ENCODE peak calls at places on chromosomes 3 and 15, in eight cellular contexts. S, E, I, J, Q, K, L and U are unnamed samples.

GRCh38 chr3:170424879-170425278 is 6.2 kb downstream of the CLDN11 start:
- DNase-seq in L (no peak), K (no peak), I (no peak), J (no peak), E (no peak), S (no peak), Q (no peak), U (no peak)

GRCh38 chr3:54122046-54122801 is at the start of gene CACNA2D3:
- DNase-seq in L (peak), S (no peak), J (no peak), E (no peak), I (no peak), Q (no peak), K (no peak), U (peak)

GRCh38 chr15:76345880-76346665 is 9.5 kb downstream of the ISL2 start:
- DNase-seq in I (peak), J (no peak), Q (no peak), S (no peak), L (no peak), K (no peak), E (peak), U (peak)

GRCh38 chr3:172139528-172140276 is 100.3 kb downstream of the FNDC3B start:
- DNase-seq in I (no peak), E (no peak), K (no peak), L (no peak), J (no peak), Q (no peak), S (no peak), U (no peak)

GRCh38 chr15:39482467-39482866 is 98.4 kb upstream of the THBS1 start:
- DNase-seq in J (no peak), L (no peak), S (no peak), I (no peak), E (no peak), Q (no peak), K (no peak), U (no peak)

GRCh38 chr15:77163806-77164384 is 93.0 kb upstream of the TSPAN3 start:
- DNase-seq in I (no peak), S (no peak), E (no peak), L (no peak), J (no peak), Q (no peak), K (no peak), U (no peak)

GRCh38 chr3:97984061-97984460 is 11.8 kb upstream of the RIOX2 start:
- DNase-seq in S (no peak), K (no peak), I (no peak), J (no peak), Q (no peak), L (no peak), E (no peak), U (no peak)

GRCh38 chr3:128011140-128011539 is 41.1 kb upstream of the SEC61A1 start:
- DNase-seq in Q (no peak), I (no peak), S (no peak), K (no peak), L (peak), J (peak), E (peak), U (no peak)

GRCh38 chr15:67762610-67763368 is 62.5 kb upstream of the SKOR1 start:
- DNase-seq in Q (no peak), I (no peak), S (no peak), E (peak), L (no peak), K (peak), J (no peak), U (peak)

GRCh38 chr3:12234906-12235305 is 54.0 kb upstream of the PPARG start:
- DNase-seq in E (no peak), Q (no peak), L (no peak), K (no peak), S (no peak), I (no peak), J (no peak), U (no peak)

GRCh38 chr3:115285001-115285400 is 137.9 kb upstream of the ZBTB20 start:
- DNase-seq in J (no peak), L (no peak), Q (no peak), I (no peak), E (no peak), K (no peak), S (no peak), U (no peak)

GRCh38 chr3:155859859-155860258 is 5.6 kb upstream of the SLC33A1 start:
- DNase-seq in K (no peak), S (no peak), Q (no peak), L (no peak), E (no peak), J (peak), I (no peak), U (no peak)

GRCh38 chr3:66017084-66017990 is 21.4 kb downstream of the MAGI1 start:
- DNase-seq in S (no peak), I (no peak), J (peak), L (peak), K (no peak), Q (no peak), E (no peak), U (no peak)

GRCh38 chr15:77282333-77282732 is 137.6 kb downstream of the PEAK1 start:
- DNase-seq in K (peak), L (no peak), Q (no peak), E (no peak), I (no peak), J (peak), S (no peak), U (no peak)

GRCh38 chr15:44788748-44789147 is 52.4 kb downstream of the TRIM69 start:
- DNase-seq in L (no peak), J (no peak), K (no peak), I (no peak), Q (no peak), S (no peak), E (peak), U (no peak)

GRCh38 chr15:98802187-98802586 is 153.8 kb downstream of the IGF1R start:
- DNase-seq in I (no peak), J (no peak), L (no peak), S (no peak), Q (no peak), E (no peak), K (no peak), U (no peak)

GRCh38 chr15:25947336-25948080 is 84.4 kb upstream of the ATP10A start:
- DNase-seq in S (no peak), E (no peak), J (peak), I (no peak), K (no peak), L (peak), Q (no peak), U (no peak)

GRCh38 chr15:71485094-71485693 is 325.2 kb upstream of the NR2E3 start:
- DNase-seq in Q (no peak), E (no peak), K (no peak), L (no peak), S (no peak), J (peak), I (no peak), U (peak)

GRCh38 chr15:83654379-83655236 is 685 bp downstream of the ADAMTSL3 start:
- DNase-seq in Q (no peak), J (no peak), K (no peak), E (no peak), L (no peak), I (no peak), S (no peak), U (no peak)

GRCh38 chr3:76010252-76010651 is 224.9 kb upstream of the ZNF717 start:
- DNase-seq in E (no peak), L (no peak), J (no peak), I (no peak), Q (no peak), K (no peak), S (no peak), U (no peak)

GRCh38 chr15:89184367-89184766 is 37.0 kb downstream of the RLBP1 start:
- DNase-seq in K (no peak), J (no peak), L (no peak), Q (no peak), I (no peak), S (no peak), E (no peak), U (no peak)

GRCh38 chr15:91942676-91943417 is 89.3 kb downstream of the SLCO3A1 start:
- DNase-seq in L (no peak), Q (peak), S (no peak), E (peak), I (no peak), K (peak), J (peak), U (no peak)

GRCh38 chr3:115134648-115135347 is 12.3 kb downstream of the ZBTB20 start:
- DNase-seq in L (no peak), E (no peak), J (no peak), I (no peak), K (no peak), Q (no peak), S (no peak), U (no peak)

GRCh38 chr3:122324871-122325323 is at the start of gene CSTA:
- DNase-seq in S (no peak), I (no peak), J (no peak), K (no peak), L (no peak), E (no peak), Q (no peak), U (no peak)

GRCh38 chr3:13480340-13481318 is 523 bp downstream of the HDAC11 start:
- DNase-seq in E (peak), K (no peak), Q (peak), L (peak), I (no peak), J (no peak), S (no peak), U (peak)

GRCh38 chr15:87871130-87871737 is 385.3 kb downstream of the NTRK3 start:
- DNase-seq in K (peak), L (no peak), J (no peak), S (no peak), Q (no peak), I (no peak), E (no peak), U (no peak)

GRCh38 chr3:44128057-44128775 is 113.5 kb upstream of the TOPAZ1 start:
- DNase-seq in E (no peak), K (no peak), Q (no peak), J (no peak), I (no peak), S (no peak), L (no peak), U (no peak)

GRCh38 chr3:111252795-111253194 is 181.2 kb downstream of the NECTIN3 start:
- DNase-seq in S (peak), I (no peak), Q (no peak), L (no peak), E (no peak), K (no peak), J (peak), U (no peak)

GRCh38 chr3:148971819-148972218 is 19.5 kb upstream of the GYG1 start:
- DNase-seq in Q (no peak), J (no peak), S (no peak), L (no peak), K (peak), E (no peak), I (no peak), U (no peak)